ENCODE peak calls at places on chromosomes 12 and 14, in seven cellular contexts. B is kidney epithelial cell, X is HepG2, F is neural progenitor cell, H is choroid plexus epithelial cell, M is GM23338, C is HFF-Myc. S is an unnamed sample.

GRCh38 chr12:131390408-131391100 is 320.3 kb upstream of the SFSWAP start:
- DNase-seq in B (no peak), X (no peak), F (peak), H (no peak), M (peak), C (no peak), S (no peak)

GRCh38 chr12:71208053-71208685 is 50.4 kb upstream of the TSPAN8 start:
- DNase-seq in B (no peak), X (no peak), F (peak), H (peak), M (peak), C (no peak), S (peak)

GRCh38 chr12:106049546-106049945 is 89.2 kb downstream of the NUAK1 start:
- DNase-seq in B (no peak), X (no peak), F (no peak), H (no peak), M (no peak), C (no peak), S (no peak)

GRCh38 chr12:10132971-10133370 is 3.0 kb upstream of the CLEC7A start:
- DNase-seq in B (no peak), X (no peak), F (no peak), H (no peak), M (peak), C (no peak), S (no peak)

GRCh38 chr12:991350-992278 is 591 bp downstream of the ERC1 start:
- DNase-seq in B (no peak), X (no peak), F (peak), H (peak), M (peak), C (no peak), S (peak)

GRCh38 chr12:131473261-131473660 is 237.6 kb upstream of the SFSWAP start:
- DNase-seq in B (no peak), X (no peak), F (no peak), H (no peak), M (no peak), C (no peak), S (no peak)

GRCh38 chr14:35362911-35363374 is 41.6 kb downstream of the NFKBIA start:
- DNase-seq in B (no peak), X (no peak), F (no peak), H (peak), M (no peak), C (no peak), S (no peak)

GRCh38 chr14:48333221-48333910 is 658.0 kb upstream of the MDGA2 start:
- DNase-seq in B (no peak), X (no peak), F (no peak), H (no peak), M (no peak), C (no peak), S (no peak)

GRCh38 chr14:79971330-79971729 is 240.0 kb downstream of the DIO2 start:
- DNase-seq in B (peak), X (no peak), F (no peak), H (peak), M (no peak), C (peak), S (peak)

GRCh38 chr12:162467-163307 is 51.3 kb downstream of the SLC6A12 start:
- DNase-seq in B (no peak), X (no peak), F (peak), H (no peak), M (peak), C (no peak), S (no peak)

GRCh38 chr14:38481939-38482678 is 226.2 kb upstream of the CLEC14A start:
- DNase-seq in B (peak), X (no peak), F (no peak), H (peak), M (peak), C (peak), S (peak)

GRCh38 chr12:26287666-26288408 is 92.5 kb downstream of the SSPN start:
- DNase-seq in B (peak), X (no peak), F (no peak), H (no peak), M (no peak), C (no peak), S (peak)

GRCh38 chr12:1915082-1915968 is 3.1 kb downstream of the CACNA2D4 start:
- DNase-seq in B (no peak), X (no peak), F (no peak), H (no peak), M (no peak), C (no peak), S (no peak)

GRCh38 chr14:103314496-103315277 is 19.4 kb upstream of the EIF5 start:
- DNase-seq in B (no peak), X (peak), F (no peak), H (no peak), M (no peak), C (no peak), S (no peak)

GRCh38 chr12:3201741-3202500 is 124.7 kb downstream of the TSPAN9 start:
- DNase-seq in B (no peak), X (no peak), F (no peak), H (no peak), M (no peak), C (no peak), S (no peak)
- TF ChIP-seq CTCF in B (no peak), X (peak), F (peak), H (peak), M (peak), C (no peak), S (peak)

GRCh38 chr12:124148481-124148880 is 146.4 kb upstream of the RFLNA start:
- DNase-seq in B (no peak), X (no peak), F (no peak), H (no peak), M (no peak), C (no peak), S (no peak)

GRCh38 chr12:124147579-124147978 is 147.3 kb upstream of the RFLNA start:
- DNase-seq in B (no peak), X (no peak), F (no peak), H (no peak), M (peak), C (no peak), S (no peak)

GRCh38 chr12:124147030-124147429 is 147.9 kb upstream of the RFLNA start:
- DNase-seq in B (no peak), X (no peak), F (no peak), H (no peak), M (no peak), C (no peak), S (no peak)

GRCh38 chr12:124150176-124150575 is 144.7 kb upstream of the RFLNA start:
- DNase-seq in B (no peak), X (no peak), F (no peak), H (no peak), M (no peak), C (no peak), S (no peak)

DNA sequence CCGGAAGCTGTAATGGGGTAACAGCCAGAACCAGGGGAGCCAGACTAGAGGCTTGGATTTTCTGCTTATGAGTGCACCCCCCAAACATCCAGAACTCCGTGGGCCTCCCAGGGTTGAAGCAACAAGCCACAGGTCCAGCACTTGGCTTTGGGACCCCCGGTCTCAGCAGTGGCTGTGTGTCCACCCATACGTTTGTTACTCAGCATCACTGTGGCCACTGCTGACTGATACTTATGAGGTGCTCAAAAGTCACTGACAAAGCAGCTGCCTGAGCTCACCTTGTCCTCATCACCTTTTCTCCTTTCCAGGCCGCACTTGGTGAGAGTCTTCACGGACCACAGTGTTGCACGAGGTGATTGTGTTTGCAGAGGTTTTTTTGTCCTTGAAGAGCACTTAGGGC is 145.6 kb upstream of the RFLNA start:
- DNase-seq in B (no peak), X (no peak), F (no peak), H (no peak), M (no peak), C (no peak), S (no peak)
- H3K4me3 ChIP-seq in B (no peak), X (no peak), F (no peak), H (no peak), M (no peak), C (no peak), S (no peak)

DNA sequence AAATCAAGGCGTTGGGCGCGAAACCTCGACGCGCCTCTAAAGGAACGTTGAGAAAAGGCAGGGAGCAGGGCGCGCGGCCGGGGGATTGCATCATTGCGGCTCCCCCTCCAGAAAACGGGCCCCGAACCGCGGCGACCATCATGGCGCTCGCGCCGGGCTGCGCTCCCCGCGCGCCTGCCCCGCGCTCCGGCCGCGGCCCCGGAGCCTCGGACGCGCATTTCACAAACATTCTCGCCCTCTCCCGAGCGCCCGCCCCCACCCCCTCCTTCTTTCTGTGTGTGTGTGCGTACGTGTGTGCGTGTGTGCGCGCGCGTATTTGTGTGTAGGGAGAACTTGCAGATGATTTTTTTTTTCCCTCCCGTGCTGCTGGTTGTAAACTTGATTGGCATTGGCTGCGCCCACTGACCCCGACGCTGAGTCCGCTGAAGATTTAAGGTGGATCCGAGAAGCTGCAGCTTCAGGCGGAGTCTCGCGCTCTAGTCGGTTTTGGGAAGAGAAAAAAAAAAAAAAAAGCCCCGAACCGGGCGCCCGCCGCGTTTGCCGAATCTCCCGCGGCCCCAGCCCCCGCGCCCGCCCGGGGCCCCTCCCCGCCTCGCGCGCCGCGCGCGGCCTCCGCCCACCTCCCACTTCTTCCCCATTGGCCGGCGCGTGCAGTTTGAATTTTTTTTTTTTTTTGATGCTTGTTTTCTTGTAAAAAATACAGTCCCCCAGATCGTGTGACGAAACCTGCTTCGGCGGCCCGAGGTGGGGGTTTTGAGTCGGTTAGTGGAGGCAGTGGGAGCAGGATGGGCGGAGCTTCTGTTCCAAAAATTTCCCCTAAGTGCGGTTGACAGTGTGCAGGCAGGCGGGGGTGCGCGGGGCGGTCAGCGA is 8.2 kb downstream of the CDKN1B start:
- DNase-seq in B (peak), X (peak), F (peak), H (peak), M (peak), C (peak), S (peak)
- TF ChIP-seq CTCF in B (no peak), X (no peak), F (no peak), H (no peak), M (no peak), C (no peak), S (no peak)

GRCh38 chr12:122026706-122027328 is 5.1 kb downstream of the BCL7A start:
- DNase-seq in B (no peak), X (no peak), F (no peak), H (no peak), M (peak), C (no peak), S (no peak)

GRCh38 chr12:122021822-122022392 is at the start of gene BCL7A:
- DNase-seq in B (no peak), X (peak), F (peak), H (peak), M (peak), C (no peak), S (peak)

GRCh38 chr12:122023339-122024131 is 1.9 kb downstream of the BCL7A start:
- DNase-seq in B (no peak), X (peak), F (peak), H (peak), M (peak), C (no peak), S (peak)

GRCh38 chr12:122022393-122023338 is 982 bp downstream of the BCL7A start:
- DNase-seq in B (no peak), X (no peak), F (peak), H (peak), M (peak), C (no peak), S (peak)

DNA sequence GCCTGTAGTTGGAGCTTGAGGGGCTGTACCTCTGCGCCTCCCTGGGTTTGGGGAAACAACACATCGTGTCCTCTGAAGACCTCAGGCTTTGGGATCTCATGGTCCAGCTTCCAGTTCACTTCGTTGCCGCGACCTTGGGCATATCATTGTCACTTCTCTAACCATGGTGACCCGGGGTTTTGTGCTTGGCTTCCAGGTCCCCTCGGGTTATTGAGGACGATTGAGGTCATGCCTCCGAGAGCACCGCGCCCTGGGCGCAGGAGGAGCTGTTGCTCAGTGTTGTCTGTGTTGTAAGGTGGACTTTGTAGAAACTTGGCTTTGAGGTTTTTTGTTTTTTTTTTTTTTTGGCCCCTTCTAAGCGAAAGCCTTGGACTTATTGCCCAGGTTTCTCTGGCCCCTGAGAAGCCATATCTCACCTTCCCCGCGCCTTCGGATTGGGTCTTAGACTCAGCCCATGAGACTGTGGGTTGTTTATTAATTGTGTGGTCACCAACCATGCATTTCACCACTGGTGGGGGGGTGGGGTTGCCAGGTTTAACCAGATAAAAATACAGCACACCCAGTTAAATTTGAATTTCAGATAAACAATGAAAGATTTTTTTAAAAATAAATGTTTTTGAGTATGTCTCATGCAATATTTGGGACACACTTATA is 2.6 kb downstream of the BCL7A start:
- DNase-seq in B (peak), X (peak), F (no peak), H (no peak), M (peak), C (no peak), S (no peak)
- H3K4me3 ChIP-seq in B (peak), X (peak), F (peak), H (peak), M (peak), C (peak), S (no peak)

S was measured in astrocyte of the spinal cord.